ENCODE peak calls at places on chromosomes 2 and 18, in seven cellular contexts. R, I, P, F, Z, B and E are unnamed samples.

GRCh38 chr2:54240515-54241219 is 15.4 kb downstream of the TSPYL6 start:
- DNase-seq in I (peak), B (no peak), P (no peak), F (no peak), R (no peak), Z (no peak), E (peak)

GRCh38 chr2:130241041-130241707 is 42.9 kb upstream of the TUBA3E start:
- DNase-seq in R (no peak), I (peak), Z (no peak), F (no peak), P (no peak), B (no peak), E (peak)

GRCh38 chr2:238129166-238130010 is 9.1 kb upstream of the KLHL30 start:
- DNase-seq in P (no peak), Z (no peak), R (no peak), F (no peak), I (no peak), B (no peak), E (no peak)

GRCh38 chr2:238022594-238023157 is 38.1 kb upstream of the SCLY start:
- DNase-seq in Z (no peak), P (no peak), I (no peak), F (no peak), B (no peak), R (no peak), E (no peak)

GRCh38 chr2:236629961-236630872 is 60.6 kb downstream of the ACKR3 start:
- DNase-seq in Z (no peak), B (no peak), I (no peak), R (no peak), P (no peak), F (no peak), E (no peak)

GRCh38 chr18:67771271-67771670 is 254.8 kb upstream of the DSEL start:
- DNase-seq in P (no peak), F (no peak), B (no peak), Z (no peak), I (peak), R (no peak), E (peak)

GRCh38 chr2:188695953-188696352 is 278.2 kb upstream of the COL3A1 start:
- DNase-seq in R (no peak), B (peak), F (no peak), P (no peak), I (peak), Z (no peak), E (peak)

GRCh38 chr2:20755132-20755800 is 67.6 kb downstream of the LDAH start:
- DNase-seq in F (no peak), B (no peak), Z (no peak), R (no peak), P (no peak), I (peak), E (peak)

GRCh38 chr18:31511098-31511497 is 13.1 kb downstream of the DSG2 start:
- DNase-seq in I (no peak), R (no peak), B (no peak), P (no peak), F (no peak), Z (no peak), E (no peak)

GRCh38 chr2:37415128-37415817 is 70.8 kb downstream of the QPCT start:
- DNase-seq in I (peak), Z (no peak), B (no peak), R (no peak), P (no peak), F (no peak), E (peak)

GRCh38 chr2:9100080-9100876 is 96.8 kb upstream of the MBOAT2 start:
- DNase-seq in R (no peak), I (no peak), Z (no peak), F (no peak), B (no peak), P (no peak), E (no peak)

GRCh38 chr18:75202976-75203375 is 6.0 kb downstream of the PTGR3 start:
- DNase-seq in Z (no peak), R (no peak), I (no peak), F (no peak), P (no peak), B (no peak), E (no peak)

GRCh38 chr18:79884963-79885728 is 66.3 kb downstream of the SLC66A2 start:
- DNase-seq in R (no peak), B (no peak), P (no peak), F (no peak), Z (no peak), I (no peak), E (no peak)

GRCh38 chr2:222483513-222484039 is 59.2 kb downstream of the SGPP2 start:
- DNase-seq in R (no peak), B (no peak), Z (no peak), I (no peak), P (no peak), F (no peak), E (no peak)

GRCh38 chr2:148130571-148130970 is 109.7 kb downstream of the MBD5 start:
- DNase-seq in Z (no peak), B (no peak), F (no peak), P (no peak), R (no peak), I (peak), E (peak)

GRCh38 chr2:224894356-224894755 is 147.9 kb downstream of the DOCK10 start:
- DNase-seq in B (no peak), Z (no peak), I (no peak), P (no peak), F (no peak), R (no peak), E (no peak)

GRCh38 chr2:8524823-8525222 is 157.0 kb upstream of the ID2 start:
- DNase-seq in I (no peak), Z (no peak), F (no peak), P (no peak), R (no peak), B (no peak), E (no peak)

GRCh38 chr2:136436921-136437320 is 319.0 kb upstream of the CXCR4 start:
- DNase-seq in I (no peak), Z (no peak), R (no peak), F (no peak), B (no peak), P (no peak), E (no peak)

GRCh38 chr2:235669983-235670962 is 176.4 kb downstream of the AGAP1 start:
- DNase-seq in I (peak), Z (no peak), F (peak), B (no peak), R (no peak), P (no peak), E (peak)

GRCh38 chr2:40450066-40450841 is 1.6 kb downstream of the SLC8A1 start:
- DNase-seq in R (no peak), P (no peak), Z (no peak), I (peak), F (no peak), B (peak), E (peak)